ENCODE peak calls at places on chromosomes 4 and X, in five cellular contexts. One of them, this sample, is unnamed.

GRCh38 chr4:8855781-8856245 is 15.8 kb downstream of the HMX1 start:
- DNase-seq in testis: no peak
- DNase-seq in IMR-90: no peak
- DNase-seq in A549: no peak
- DNase-seq in K562: peak; percentile 26
- DNase-seq in this sample: peak; percentile 61

GRCh38 chr4:177159600-177159999 is 150.1 kb upstream of the NEIL3 start:
- DNase-seq in testis: no peak
- DNase-seq in IMR-90: no peak
- DNase-seq in A549: no peak
- DNase-seq in K562: no peak
- DNase-seq in this sample: no peak

GRCh38 chrX:48904180-48904579 is 6.5 kb downstream of the PQBP1 start:
- DNase-seq in testis: no peak
- DNase-seq in IMR-90: no peak
- DNase-seq in A549: no peak
- DNase-seq in K562: no peak
- DNase-seq in this sample: no peak

GRCh38 chr4:183074288-183074990 is 24.6 kb upstream of the WWC2 start:
- DNase-seq in testis: no peak
- DNase-seq in IMR-90: peak; percentile 32
- DNase-seq in A549: peak; percentile 18
- DNase-seq in K562: no peak
- DNase-seq in this sample: no peak

GRCh38 chr4:61211781-61212180 is 11.7 kb downstream of the ADGRL3 start:
- DNase-seq in testis: no peak
- DNase-seq in IMR-90: no peak
- DNase-seq in A549: no peak
- DNase-seq in K562: no peak
- DNase-seq in this sample: no peak

GRCh38 chr4:187732524-187732923 is 263.0 kb upstream of the ZFP42 start:
- DNase-seq in testis: no peak
- DNase-seq in IMR-90: peak; percentile 10
- DNase-seq in A549: no peak
- DNase-seq in K562: no peak
- DNase-seq in this sample: no peak

GRCh38 chr4:113849771-113850170 is 88.2 kb upstream of the CAMK2D start:
- DNase-seq in testis: peak; percentile 23
- DNase-seq in IMR-90: peak; percentile 61
- DNase-seq in A549: no peak
- DNase-seq in K562: no peak
- DNase-seq in this sample: no peak

GRCh38 chr4:87785858-87786509 is 13.4 kb upstream of the IBSP start:
- DNase-seq in testis: no peak
- DNase-seq in IMR-90: no peak
- DNase-seq in A549: no peak
- DNase-seq in K562: no peak
- DNase-seq in this sample: no peak

GRCh38 chr4:165751882-165752281 is 121.2 kb upstream of the TLL1 start:
- DNase-seq in testis: no peak
- DNase-seq in IMR-90: no peak
- DNase-seq in A549: no peak
- DNase-seq in K562: no peak
- DNase-seq in this sample: no peak

GRCh38 chrX:13094780-13095425 is 50.5 kb upstream of the FAM9C start:
- DNase-seq in testis: peak; percentile 24
- DNase-seq in IMR-90: peak; percentile 24
- DNase-seq in A549: no peak
- DNase-seq in K562: no peak
- DNase-seq in this sample: no peak

GRCh38 chrX:132474522-132474921 is 14.3 kb downstream of the MBNL3 start:
- DNase-seq in testis: no peak
- DNase-seq in IMR-90: no peak
- DNase-seq in A549: no peak
- DNase-seq in K562: no peak
- DNase-seq in this sample: peak; percentile 29

GRCh38 chr4:2811830-2812599 is 19.1 kb downstream of the SH3BP2 start:
- DNase-seq in testis: peak; percentile 57
- DNase-seq in IMR-90: peak; percentile 65
- DNase-seq in A549: no peak
- DNase-seq in K562: no peak
- DNase-seq in this sample: peak; percentile 99

GRCh38 chr4:53905281-53905934 is 159.0 kb downstream of the CHIC2 start:
- DNase-seq in testis: no peak
- DNase-seq in IMR-90: peak; percentile 33
- DNase-seq in A549: no peak
- DNase-seq in K562: no peak
- DNase-seq in this sample: peak; percentile 27

GRCh38 chr4:178185517-178185916 is 743.3 kb upstream of the AGA start:
- DNase-seq in testis: no peak
- DNase-seq in IMR-90: no peak
- DNase-seq in A549: no peak
- DNase-seq in K562: no peak
- DNase-seq in this sample: no peak

GRCh38 chr4:176593943-176594342 is 198.8 kb downstream of the VEGFC start:
- DNase-seq in testis: no peak
- DNase-seq in IMR-90: no peak
- DNase-seq in A549: no peak
- DNase-seq in K562: no peak
- DNase-seq in this sample: no peak

GRCh38 chr4:37478151-37478550 is 208.0 kb downstream of the RELL1 start:
- DNase-seq in testis: no peak
- DNase-seq in IMR-90: no peak
- DNase-seq in A549: no peak
- DNase-seq in K562: no peak
- DNase-seq in this sample: no peak

GRCh38 chr4:53905935-53906377 is 158.4 kb downstream of the CHIC2 start:
- DNase-seq in testis: peak; percentile 71
- DNase-seq in IMR-90: peak; percentile 78
- DNase-seq in A549: peak; percentile 49
- DNase-seq in K562: no peak
- DNase-seq in this sample: peak; percentile 70

GRCh38 chrX:66994729-66995128 is 355.9 kb upstream of the EDA2R start:
- DNase-seq in testis: no peak
- DNase-seq in IMR-90: no peak
- DNase-seq in A549: no peak
- DNase-seq in K562: no peak
- DNase-seq in this sample: no peak

GRCh38 chrX:24241822-24242648 is 71.8 kb downstream of the SUPT20HL2 start:
- DNase-seq in testis: no peak
- DNase-seq in IMR-90: peak; percentile 39
- DNase-seq in A549: peak; percentile 65
- DNase-seq in K562: peak; percentile 22
- DNase-seq in this sample: peak; percentile 64

GRCh38 chr4:169485791-169486742 is 126.3 kb downstream of the NEK1 start:
- DNase-seq in testis: peak; percentile 49
- DNase-seq in IMR-90: peak; percentile 71
- DNase-seq in A549: peak; percentile 47
- DNase-seq in K562: no peak
- DNase-seq in this sample: peak; percentile 68

DNA sequence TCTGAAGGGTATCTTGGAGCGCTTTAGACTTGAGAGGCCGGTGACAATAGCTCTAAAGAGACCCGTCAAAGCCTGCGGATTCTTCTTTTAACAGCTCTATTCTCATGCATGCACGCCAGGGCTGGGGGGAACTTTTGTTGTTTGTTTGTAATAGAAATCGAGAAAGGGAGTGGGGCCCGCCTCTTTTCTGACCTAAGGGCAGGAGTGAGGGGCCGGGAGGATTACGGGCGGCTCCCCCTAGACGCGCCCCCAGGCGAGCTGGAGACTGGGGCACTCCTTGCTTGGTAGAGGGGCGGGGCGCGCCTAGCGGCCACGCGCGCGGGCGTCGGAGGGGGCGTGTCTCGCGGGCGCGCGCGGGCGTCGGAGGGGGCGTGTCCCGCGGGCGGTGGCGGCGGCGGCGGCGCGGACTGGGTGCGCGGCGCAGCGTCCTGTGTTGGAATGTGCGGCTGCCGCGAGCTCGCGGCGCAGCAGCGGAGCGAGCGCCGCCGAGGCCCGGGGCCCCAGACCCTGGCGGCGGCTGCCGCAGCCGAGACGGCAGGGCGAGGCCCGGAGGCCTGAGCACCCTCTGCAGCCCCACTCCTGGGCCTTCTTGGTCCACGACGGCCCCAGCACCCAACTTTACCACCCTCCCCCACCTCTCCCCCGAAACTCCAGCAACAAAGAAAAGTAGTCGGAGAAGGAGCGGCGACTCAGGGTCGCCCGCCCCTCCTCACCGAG is at the start of gene REST:
- DNase-seq in testis: peak; percentile 84
- DNase-seq in IMR-90: peak; percentile 52
- DNase-seq in A549: peak; percentile 47
- DNase-seq in K562: peak; percentile 87
- DNase-seq in this sample: peak; percentile 84
- TF ChIP-seq POLR2A in testis: no peak
- TF ChIP-seq POLR2A in IMR-90: no peak
- TF ChIP-seq POLR2A in A549: peak; percentile 28
- TF ChIP-seq POLR2A in K562: no peak
- TF ChIP-seq POLR2A in this sample: peak; percentile 73

DNA sequence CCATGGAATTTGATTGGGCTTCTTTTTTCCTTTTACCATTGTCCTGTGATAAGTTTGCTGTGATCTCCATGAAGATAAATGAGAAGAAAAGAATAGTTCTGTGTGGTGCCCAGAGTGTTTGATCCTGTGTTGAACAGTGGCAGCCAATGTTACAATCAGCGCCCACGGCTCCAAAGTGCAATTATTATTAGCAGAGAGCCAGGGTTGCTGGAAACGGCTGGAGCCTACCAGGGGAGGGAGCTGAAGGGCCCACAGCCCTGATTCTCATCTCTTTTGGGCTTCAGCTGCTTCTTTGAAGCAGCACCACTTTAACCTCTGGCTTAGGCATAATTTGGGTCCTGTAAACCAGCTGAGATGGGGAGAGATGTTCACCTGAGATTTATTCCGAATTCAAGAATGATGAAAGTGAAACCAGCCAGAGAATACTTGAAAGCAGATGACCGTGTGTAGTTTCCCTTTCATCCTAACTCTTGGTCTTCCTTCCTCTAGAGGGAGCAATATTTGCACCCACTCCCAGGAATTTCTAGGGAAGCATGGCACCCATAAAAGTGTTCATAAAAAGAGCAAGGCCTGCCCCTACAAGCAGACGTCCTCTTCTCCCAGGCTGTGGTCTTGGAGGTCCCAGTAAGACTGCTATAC is 298.3 kb downstream of the EVC2 start:
- DNase-seq in testis: no peak
- DNase-seq in IMR-90: no peak
- DNase-seq in A549: no peak
- DNase-seq in K562: no peak
- DNase-seq in this sample: no peak
- TF ChIP-seq CTCF in testis: no peak
- TF ChIP-seq CTCF in IMR-90: peak; percentile 4
- TF ChIP-seq CTCF in A549: no peak
- TF ChIP-seq CTCF in K562: no peak
- TF ChIP-seq CTCF in this sample: no peak

GRCh38 chrX:54182864-54183613 is at the start of gene FAM120C:
- DNase-seq in testis: peak; percentile 68
- DNase-seq in IMR-90: peak; percentile 64
- DNase-seq in A549: peak; percentile 84
- DNase-seq in K562: peak; percentile 80
- DNase-seq in this sample: peak; percentile 89
- TF ChIP-seq POLR2A in testis: no peak
- TF ChIP-seq POLR2A in IMR-90: peak; percentile 64
- TF ChIP-seq POLR2A in A549: peak; percentile 84
- TF ChIP-seq POLR2A in K562: no peak
- TF ChIP-seq POLR2A in this sample: peak; percentile 75

GRCh38 chr4:7240341-7240740 is 48.0 kb downstream of the SORCS2 start:
- DNase-seq in testis: no peak
- DNase-seq in IMR-90: no peak
- DNase-seq in A549: no peak
- DNase-seq in K562: no peak
- DNase-seq in this sample: no peak
- TF ChIP-seq CTCF in testis: no peak
- TF ChIP-seq CTCF in IMR-90: no peak
- TF ChIP-seq CTCF in A549: no peak
- TF ChIP-seq CTCF in K562: no peak
- TF ChIP-seq CTCF in this sample: peak; percentile 6

GRCh38 chrX:55907968-55908607 is 190.5 kb downstream of the RRAGB start:
- DNase-seq in testis: peak; percentile 68
- DNase-seq in IMR-90: no peak
- DNase-seq in A549: peak; percentile 4
- DNase-seq in K562: peak; percentile 25
- DNase-seq in this sample: no peak
- TF ChIP-seq POLR2A in testis: no peak
- TF ChIP-seq POLR2A in IMR-90: no peak
- TF ChIP-seq POLR2A in A549: no peak
- TF ChIP-seq POLR2A in K562: no peak
- TF ChIP-seq POLR2A in this sample: no peak

GRCh38 chrX:10929747-10930146 is 181.4 kb upstream of the HCCS start:
- DNase-seq in testis: no peak
- DNase-seq in IMR-90: peak; percentile 19
- DNase-seq in A549: no peak
- DNase-seq in K562: no peak
- DNase-seq in this sample: no peak

GRCh38 chrX:10938371-10938982 is 172.7 kb upstream of the HCCS start:
- DNase-seq in testis: no peak
- DNase-seq in IMR-90: peak; percentile 12
- DNase-seq in A549: no peak
- DNase-seq in K562: no peak
- DNase-seq in this sample: no peak

GRCh38 chrX:10932842-10933440 is 178.2 kb upstream of the HCCS start:
- DNase-seq in testis: no peak
- DNase-seq in IMR-90: peak; percentile 41
- DNase-seq in A549: no peak
- DNase-seq in K562: no peak
- DNase-seq in this sample: no peak
- TF ChIP-seq CTCF in testis: no peak
- TF ChIP-seq CTCF in IMR-90: no peak
- TF ChIP-seq CTCF in A549: no peak
- TF ChIP-seq CTCF in K562: no peak
- TF ChIP-seq CTCF in this sample: no peak

GRCh38 chr4:7625073-7625472 is 190.3 kb upstream of the PSAPL1 start:
- DNase-seq in testis: no peak
- DNase-seq in IMR-90: peak; percentile 49
- DNase-seq in A549: no peak
- DNase-seq in K562: no peak
- DNase-seq in this sample: no peak
- TF ChIP-seq POLR2A in testis: no peak
- TF ChIP-seq POLR2A in IMR-90: no peak
- TF ChIP-seq POLR2A in A549: no peak
- TF ChIP-seq POLR2A in K562: no peak
- TF ChIP-seq POLR2A in this sample: no peak

GRCh38 chr4:16113741-16114140 is 29.9 kb upstream of the PROM1 start:
- DNase-seq in testis: no peak
- DNase-seq in IMR-90: no peak
- DNase-seq in A549: no peak
- DNase-seq in K562: no peak
- DNase-seq in this sample: no peak
- TF ChIP-seq CTCF in testis: no peak
- TF ChIP-seq CTCF in IMR-90: no peak
- TF ChIP-seq CTCF in A549: no peak
- TF ChIP-seq CTCF in K562: no peak
- TF ChIP-seq CTCF in this sample: no peak

GRCh38 chrX:119235872-119236598 is at the start of gene PGRMC1:
- DNase-seq in testis: peak; percentile 83
- DNase-seq in IMR-90: peak; percentile 64
- DNase-seq in A549: peak; percentile 83
- DNase-seq in K562: peak; percentile 95
- DNase-seq in this sample: peak; percentile 82
- TF ChIP-seq POLR2A in testis: peak; percentile 35
- TF ChIP-seq POLR2A in IMR-90: peak; percentile 94
- TF ChIP-seq POLR2A in A549: peak; percentile 96
- TF ChIP-seq POLR2A in K562: peak; percentile 93
- TF ChIP-seq POLR2A in this sample: peak; percentile 87

This sample was measured in NB4.